ENCODE peak calls at places on chromosomes 3 and 15, in four cellular contexts. C, B, R and F are unnamed samples.

GRCh38 chr3:127630811-127631714 is 2.1 kb downstream of the PODXL2 start:
- DNase-seq in B (no peak), R (no peak), C (no peak), F (no peak)

GRCh38 chr3:128366652-128367051 is 100.0 kb downstream of the DNAJB8 start:
- DNase-seq in B (no peak), C (no peak), R (no peak), F (no peak)

GRCh38 chr15:40029979-40030893 is 8.7 kb downstream of the SRP14 start:
- DNase-seq in B (peak; percentile 56), C (peak; percentile 38), R (peak; percentile 25), F (peak; percentile 31)

GRCh38 chr15:78956937-78957336 is 12.1 kb upstream of the CTSH start:
- DNase-seq in C (no peak), B (no peak), R (no peak), F (no peak)

GRCh38 chr3:161991901-161992300 is 495.3 kb downstream of the OTOL1 start:
- DNase-seq in C (no peak), R (no peak), B (no peak), F (no peak)

GRCh38 chr15:92907229-92907628 is 7.1 kb downstream of the CHD2 start:
- DNase-seq in B (no peak), C (no peak), R (peak; percentile 47), F (peak; percentile 48)

GRCh38 chr3:52777959-52778805 is 783 bp downstream of the ITIH1 start:
- DNase-seq in B (no peak), R (no peak), C (no peak), F (no peak)

GRCh38 chr3:16388850-16389411 is 123.9 kb downstream of the OXNAD1 start:
- DNase-seq in R (no peak), C (no peak), B (no peak), F (no peak)

GRCh38 chr15:88382482-88382983 is 84.7 kb downstream of the MRPL46 start:
- DNase-seq in R (no peak), C (no peak), B (no peak), F (no peak)

GRCh38 chr3:137642831-137643230 is 121.3 kb upstream of the SOX14 start:
- DNase-seq in R (no peak), C (no peak), B (peak; percentile 16), F (no peak)

GRCh38 chr3:12188328-12188648 is 29.6 kb upstream of the TIMP4 start:
- DNase-seq in C (no peak), R (no peak), B (no peak), F (no peak)

GRCh38 chr15:92586383-92586910 is 69.1 kb downstream of the FAM174B start:
- DNase-seq in C (no peak), B (no peak), R (no peak), F (no peak)

GRCh38 chr15:93362821-93363220 is 273.8 kb upstream of the RGMA start:
- DNase-seq in C (no peak), B (no peak), R (no peak), F (no peak)

GRCh38 chr15:69493406-69493805 is 40.8 kb downstream of the RPLP1 start:
- DNase-seq in B (no peak), C (no peak), R (no peak), F (no peak)

GRCh38 chr3:32283304-32283703 is 44.8 kb downstream of the CMTM8 start:
- DNase-seq in C (peak; percentile 92), R (no peak), B (no peak), F (no peak)

GRCh38 chr3:67976683-67977082 is 322.3 kb upstream of the SUCLG2 start:
- DNase-seq in R (no peak), C (no peak), B (no peak), F (no peak)

GRCh38 chr15:87722941-87723691 is 533.4 kb downstream of the NTRK3 start:
- DNase-seq in R (no peak), B (no peak), C (no peak), F (no peak)

GRCh38 chr15:49060710-49061483 is 14.7 kb upstream of the SECISBP2L start:
- DNase-seq in C (no peak), B (no peak), R (peak; percentile 77), F (no peak)

GRCh38 chr3:170044795-170045244 is 7.0 kb downstream of the GPR160 start:
- DNase-seq in C (peak; percentile 53), B (no peak), R (no peak), F (no peak)

GRCh38 chr15:80710635-80711553 is 15.8 kb downstream of the ABHD17C start:
- DNase-seq in C (peak; percentile 12), B (no peak), R (no peak), F (no peak)

GRCh38 chr15:70491183-70491621 is 272.2 kb downstream of the UACA start:
- DNase-seq in R (no peak), C (peak; percentile 72), B (no peak), F (no peak)

GRCh38 chr3:170429050-170429449 is 10.4 kb downstream of the CLDN11 start:
- DNase-seq in R (peak; percentile 16), C (no peak), B (no peak), F (no peak)

GRCh38 chr3:68234118-68234780 is 579.8 kb upstream of the SUCLG2 start:
- DNase-seq in B (no peak), R (no peak), C (no peak), F (no peak)

GRCh38 chr15:29066848-29067247 is 181.1 kb downstream of the APBA2 start:
- DNase-seq in R (no peak), B (no peak), C (no peak), F (no peak)

GRCh38 chr3:177057768-177058167 is 139.5 kb downstream of the TBL1XR1 start:
- DNase-seq in B (no peak), C (peak; percentile 9), R (no peak), F (no peak)

GRCh38 chr15:64369078-64369607 is 12.1 kb downstream of the PCLAF start:
- DNase-seq in C (no peak), B (no peak), R (no peak), F (no peak)

GRCh38 chr15:68411735-68412134 is 20.2 kb downstream of the ITGA11 start:
- DNase-seq in R (no peak), B (peak; percentile 4), C (no peak), F (no peak)

GRCh38 chr3:106345353-106346027 is 476.7 kb upstream of the CBLB start:
- DNase-seq in R (no peak), B (no peak), C (peak; percentile 13), F (no peak)

GRCh38 chr3:149449799-149450198 is 24.7 kb upstream of the TM4SF4 start:
- DNase-seq in C (no peak), B (no peak), R (no peak), F (no peak)

GRCh38 chr15:75776075-75776443 is 63.4 kb upstream of the CSPG4 start:
- DNase-seq in C (peak; percentile 17), B (no peak), R (no peak), F (no peak)

GRCh38 chr3:189269356-189269755 is 97.6 kb downstream of the TPRG1 start:
- DNase-seq in R (no peak), B (no peak), C (no peak), F (no peak)

GRCh38 chr3:143851331-143852017 is 3.2 kb upstream of the SLC9A9 start:
- DNase-seq in C (no peak), B (no peak), R (no peak), F (no peak)

GRCh38 chr15:78682013-78682651 is 41.1 kb upstream of the CHRNB4 start:
- DNase-seq in B (no peak), C (peak; percentile 48), R (no peak), F (no peak)

GRCh38 chr3:45610129-45610528 is 15.6 kb downstream of the LIMD1 start:
- DNase-seq in B (no peak), C (no peak), R (no peak), F (no peak)

GRCh38 chr3:45612138-45612537 is 17.6 kb downstream of the LIMD1 start:
- DNase-seq in C (no peak), R (no peak), B (no peak), F (no peak)

GRCh38 chr3:45613781-45614180 is 19.2 kb downstream of the LIMD1 start:
- DNase-seq in R (no peak), C (no peak), B (no peak), F (no peak)

GRCh38 chr3:45612918-45613602 is 18.5 kb downstream of the LIMD1 start:
- DNase-seq in R (no peak), B (no peak), C (no peak), F (no peak)

GRCh38 chr3:45611619-45612018 is 17.1 kb downstream of the LIMD1 start:
- DNase-seq in C (no peak), R (no peak), B (peak; percentile 79), F (no peak)
- TF ChIP-seq POLR2A in C (no peak), R (no peak), B (no peak), F (no peak)

GRCh38 chr3:64896173-64896925 is 208.5 kb upstream of the ADAMTS9 start:
- DNase-seq in C (no peak), B (no peak), R (no peak), F (no peak)
- TF ChIP-seq POLR2A in C (no peak), B (no peak), R (no peak), F (no peak)

DNA sequence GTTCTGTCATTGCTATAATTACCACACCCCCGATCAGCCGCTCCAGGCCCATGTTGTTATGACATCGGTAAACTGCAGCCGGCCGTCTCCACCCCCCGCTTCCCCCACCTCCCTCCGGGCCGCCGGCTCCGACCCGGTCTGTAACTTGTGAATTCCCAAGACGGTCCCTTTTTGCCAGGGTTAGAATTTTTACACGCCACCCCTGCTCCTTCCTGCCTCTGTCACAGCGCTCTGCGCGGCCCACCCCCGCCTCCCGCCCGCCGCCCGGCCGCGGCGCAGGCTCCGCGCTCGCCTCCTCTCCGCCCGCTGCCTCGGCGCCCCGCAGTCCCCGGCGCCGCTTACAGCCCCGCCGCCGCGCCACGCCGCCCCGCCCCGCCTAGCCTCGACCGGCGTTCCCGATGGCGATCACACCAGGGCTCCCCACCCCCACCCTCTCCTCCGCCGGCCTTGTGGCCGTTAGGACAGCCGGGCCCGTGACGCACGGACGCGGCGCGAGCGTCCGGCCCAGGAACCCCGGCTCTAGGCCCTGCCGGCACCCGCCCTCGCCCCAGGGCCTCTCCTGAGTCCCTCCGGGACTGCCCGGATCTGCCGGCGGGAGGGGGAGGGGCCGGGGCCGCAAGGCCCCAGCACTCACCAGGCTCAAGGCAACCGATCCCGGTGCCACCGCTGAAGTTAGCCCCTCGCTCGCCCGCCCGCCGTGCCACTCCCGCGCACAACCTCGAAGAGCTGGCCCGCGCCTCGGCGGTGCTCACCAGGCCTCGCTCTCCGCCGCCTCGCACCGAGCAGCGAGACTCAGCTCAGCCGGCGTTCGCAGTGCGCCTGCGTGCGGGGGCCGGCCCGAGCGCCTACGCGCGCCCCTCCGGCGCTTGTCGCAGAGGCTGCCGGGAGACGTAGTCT is at the start of gene KPNA1:
- DNase-seq in B (peak; percentile 90), R (peak; percentile 92), C (peak; percentile 91), F (peak; percentile 94)
- TF ChIP-seq POLR2A in B (peak; percentile 78), R (peak; percentile 94), C (peak; percentile 92), F (peak; percentile 95)

GRCh38 chr3:10245313-10245712 is 2.9 kb upstream of the TATDN2 start:
- DNase-seq in C (no peak), B (no peak), R (no peak), F (no peak)

GRCh38 chr3:10240799-10241198 is 7.5 kb upstream of the TATDN2 start:
- DNase-seq in R (no peak), C (peak; percentile 57), B (no peak), F (no peak)

GRCh38 chr3:10242182-10243065 is 5.8 kb upstream of the TATDN2 start:
- DNase-seq in B (no peak), R (no peak), C (peak; percentile 95), F (peak; percentile 18)

GRCh38 chr3:10247679-10248183 is 528 bp upstream of the TATDN2 start:
- DNase-seq in C (no peak), R (no peak), B (no peak), F (no peak)

DNA sequence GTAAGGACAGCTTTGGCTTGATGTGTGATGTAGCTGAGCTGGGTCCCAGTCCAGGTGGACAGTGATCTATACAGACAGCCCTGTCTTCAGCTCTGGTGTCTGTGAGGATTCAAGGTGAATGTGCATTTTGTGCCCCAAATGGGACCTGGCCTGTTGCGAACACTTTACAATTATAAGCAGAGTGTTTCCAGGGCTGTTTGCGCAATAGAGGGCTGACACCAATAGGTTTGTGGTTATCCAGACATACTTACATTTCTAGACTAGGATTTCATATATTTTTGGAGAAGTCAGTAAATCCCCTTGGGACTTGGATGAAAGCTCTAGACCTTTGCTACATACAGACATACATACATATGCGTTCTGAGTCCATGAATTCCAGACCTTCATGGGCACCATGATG is 4.3 kb upstream of the TATDN2 start:
- DNase-seq in C (peak; percentile 71), B (no peak), R (no peak), F (no peak)
- TF ChIP-seq POLR2A in C (no peak), B (no peak), R (no peak), F (no peak)